ENCODE peak calls at places on chromosome 21, in six cellular contexts. N, L, K, H, B and D are unnamed samples.

GRCh38 chr21:27406297-27407009 is 439.6 kb upstream of the ADAMTS5 start:
- DNase-seq in L (no peak), K (no peak), H (no peak), B (no peak), N (no peak), D (no peak)

GRCh38 chr21:14875704-14876364 is 189.0 kb downstream of the NRIP1 start:
- DNase-seq in K (no peak), B (no peak), H (no peak), L (no peak), N (no peak), D (peak)

GRCh38 chr21:20971296-20971921 is 26.8 kb upstream of the NCAM2 start:
- DNase-seq in B (peak), H (peak), L (peak), K (no peak), N (peak), D (peak)

GRCh38 chr21:17334478-17334877 is 178.4 kb upstream of the CXADR start:
- DNase-seq in N (no peak), K (no peak), B (no peak), H (no peak), L (no peak), D (no peak)

GRCh38 chr21:32253215-32253641 is 25.6 kb downstream of the MIS18A start:
- DNase-seq in K (peak), L (no peak), H (no peak), N (no peak), B (no peak), D (no peak)

GRCh38 chr21:40204956-40205355 is 337.7 kb downstream of the PCP4 start:
- DNase-seq in H (no peak), N (no peak), K (no peak), B (peak), L (no peak), D (no peak)

GRCh38 chr21:33036430-33037162 is 10.9 kb downstream of the OLIG2 start:
- DNase-seq in B (no peak), N (no peak), H (peak), L (no peak), K (no peak), D (no peak)

GRCh38 chr21:45983981-45984551 is 2.5 kb downstream of the COL6A1 start:
- DNase-seq in N (no peak), H (no peak), B (no peak), K (no peak), L (peak), D (peak)

GRCh38 chr21:16514316-16514715 is 784.5 kb downstream of the USP25 start:
- DNase-seq in L (no peak), N (no peak), K (no peak), B (no peak), H (no peak), D (no peak)

GRCh38 chr21:40841524-40842196 is 5.3 kb downstream of the DSCAM start:
- DNase-seq in H (peak), K (peak), L (no peak), N (peak), B (peak), D (peak)

GRCh38 chr21:44903054-44903685 is 17.5 kb downstream of the ITGB2 start:
- DNase-seq in L (no peak), N (no peak), B (no peak), K (no peak), H (no peak), D (no peak)

GRCh38 chr21:45217010-45217409 is 70.7 kb downstream of the POFUT2 start:
- DNase-seq in L (no peak), B (no peak), N (no peak), H (no peak), K (no peak), D (no peak)

GRCh38 chr21:35436899-35437298 is 387.8 kb upstream of the RUNX1 start:
- DNase-seq in H (peak), N (no peak), B (no peak), L (no peak), K (no peak), D (no peak)
- TF ChIP-seq CTCF in H (peak), N (peak), B (no peak), L (peak), K (no peak), D (no peak)

GRCh38 chr21:37449302-37449937 is 82.8 kb downstream of the DYRK1A start:
- DNase-seq in K (no peak), L (no peak), H (no peak), B (no peak), N (no peak), D (no peak)

GRCh38 chr21:37445228-37445627 is 78.7 kb downstream of the DYRK1A start:
- DNase-seq in L (no peak), K (no peak), N (no peak), B (no peak), H (no peak), D (no peak)

GRCh38 chr21:37443683-37444082 is 77.1 kb downstream of the DYRK1A start:
- DNase-seq in L (no peak), B (no peak), H (no peak), K (no peak), N (no peak), D (no peak)

GRCh38 chr21:37447288-37447936 is 80.8 kb downstream of the DYRK1A start:
- DNase-seq in L (no peak), H (no peak), N (no peak), K (no peak), B (peak), D (no peak)

DNA sequence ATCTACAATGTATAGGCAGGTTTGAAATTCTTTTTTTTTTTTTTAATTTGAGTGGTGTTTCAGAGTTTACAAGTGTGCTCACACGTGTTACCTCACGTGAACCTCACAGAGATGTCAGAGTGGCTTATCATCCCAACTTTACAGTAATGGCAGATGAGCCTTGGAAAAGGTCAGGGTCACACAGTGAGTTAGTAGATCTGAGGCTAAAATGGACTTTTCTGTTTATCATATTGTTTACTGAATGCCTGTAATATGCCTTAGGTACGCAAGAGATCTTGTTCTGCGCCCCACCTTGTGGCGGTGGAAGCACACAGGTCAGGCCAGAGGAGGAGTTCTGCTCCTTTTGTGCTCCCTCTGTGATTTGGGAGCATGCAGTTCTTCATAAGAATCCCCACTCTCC is 80.0 kb downstream of the DYRK1A start:
- DNase-seq in N (no peak), H (no peak), B (peak), L (no peak), K (no peak), D (no peak)
- TF ChIP-seq CTCF in N (no peak), H (no peak), B (peak), L (no peak), K (peak), D (no peak)

GRCh38 chr21:42537106-42537742 is 23.6 kb downstream of the SLC37A1 start:
- DNase-seq in N (no peak), H (no peak), K (no peak), L (no peak), B (peak), D (no peak)
- TF ChIP-seq CTCF in N (peak), H (peak), K (peak), L (peak), B (peak), D (peak)

DNA sequence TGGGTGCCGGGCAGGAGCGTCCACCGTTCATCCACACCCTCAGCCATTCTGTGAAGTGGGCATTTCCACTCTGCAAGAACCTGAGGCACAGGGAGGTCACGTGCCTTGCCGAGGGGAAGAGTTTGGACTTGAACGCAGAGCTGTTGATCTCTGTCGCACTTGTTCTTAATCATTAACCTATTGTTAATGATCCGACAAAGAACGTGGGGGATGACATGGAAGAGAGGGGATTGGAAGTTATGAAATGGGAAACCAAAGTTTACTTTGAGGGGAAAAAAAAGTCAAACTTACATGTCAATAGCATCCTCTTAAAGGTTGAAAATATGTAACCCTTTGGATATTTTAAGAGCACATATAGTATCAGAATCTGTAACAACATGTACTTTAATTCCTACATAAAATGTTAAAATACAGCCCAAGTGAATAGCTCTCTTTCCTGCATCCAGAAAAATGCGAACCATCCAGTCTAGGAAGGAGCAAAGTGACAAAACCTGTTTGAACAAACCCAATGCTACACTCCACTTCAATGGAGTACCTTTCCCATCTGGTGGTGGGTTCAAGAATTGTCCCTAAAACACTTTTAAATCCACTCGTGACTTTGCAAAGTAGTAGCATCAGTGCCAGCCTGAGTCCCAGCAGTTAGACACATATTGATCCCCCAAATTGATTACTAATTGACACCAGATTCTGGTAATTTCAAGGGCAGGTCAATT is 75.5 kb downstream of the SETD4 start:
- DNase-seq in B (no peak), K (no peak), L (no peak), H (no peak), N (no peak), D (no peak)
- TF ChIP-seq CTCF in B (no peak), K (no peak), L (no peak), H (no peak), N (no peak), D (no peak)